ENCODE peak calls at places on chromosomes 11 and 22, in nine cellular contexts. O is Caco-2, V is dorsolateral prefrontal cortex, A is GM23248, G is psoas muscle, M is AG04450, T is left lung, F is uterus, X is stomach. W is an unnamed sample.

GRCh38 chr11:114399490-114399889 is 821 bp downstream of the C11orf71 start:
- DNase-seq in O (no peak), V (no peak), A (no peak), G (no peak), M (no peak), T (no peak), F (no peak), X (no peak), W (no peak)

GRCh38 chr11:68998390-68998911 is 14.6 kb downstream of the MRGPRF start:
- DNase-seq in O (peak; percentile 35), V (no peak), A (peak; percentile 15), G (no peak), M (no peak), T (peak; percentile 21), F (no peak), X (no peak), W (peak; percentile 71)

GRCh38 chr22:31230871-31231621 is 18.9 kb downstream of the LIMK2 start:
- DNase-seq in O (peak; percentile 61), V (peak; percentile 60), A (peak; percentile 74), G (no peak), M (peak; percentile 53), T (peak; percentile 50), F (peak; percentile 44), X (peak; percentile 68), W (no peak)

GRCh38 chr11:61609000-61609969 is 28.4 kb upstream of the SYT7 start:
- DNase-seq in O (peak; percentile 87), V (no peak), A (no peak), G (no peak), M (no peak), T (no peak), F (no peak), X (no peak), W (no peak)

GRCh38 chr11:38130514-38130913 is 1532.5 kb upstream of the RAG2 start:
- DNase-seq in O (no peak), V (no peak), A (no peak), G (no peak), M (no peak), T (no peak), F (no peak), X (no peak), W (no peak)

GRCh38 chr11:115660072-115660805 is 156.0 kb upstream of the CADM1 start:
- DNase-seq in O (no peak), V (no peak), A (no peak), G (no peak), M (no peak), T (no peak), F (no peak), X (no peak), W (no peak)

GRCh38 chr11:20125927-20126326 is 34.3 kb downstream of the DBX1 start:
- DNase-seq in O (no peak), V (no peak), A (peak; percentile 82), G (no peak), M (peak; percentile 24), T (no peak), F (no peak), X (no peak), W (no peak)

GRCh38 chr11:86816251-86816726 is 15.9 kb downstream of the PRSS23 start:
- DNase-seq in O (no peak), V (no peak), A (peak; percentile 31), G (no peak), M (no peak), T (no peak), F (peak; percentile 54), X (no peak), W (no peak)

GRCh38 chr22:45830531-45831245 is 146.3 kb downstream of the WNT7B start:
- DNase-seq in O (no peak), V (no peak), A (peak; percentile 65), G (no peak), M (no peak), T (no peak), F (no peak), X (no peak), W (no peak)

GRCh38 chr11:64900263-64900678 is 16.7 kb downstream of the ATG2A start:
- DNase-seq in O (no peak), V (no peak), A (no peak), G (no peak), M (no peak), T (no peak), F (no peak), X (no peak), W (no peak)

GRCh38 chr11:65491614-65492386 is 7.0 kb upstream of the MALAT1 start:
- DNase-seq in O (no peak), V (peak; percentile 57), A (peak; percentile 96), G (peak; percentile 86), M (no peak), T (peak; percentile 87), F (peak; percentile 87), X (peak; percentile 86), W (peak; percentile 96)

GRCh38 chr11:48062649-48063048 is 82.3 kb downstream of the PTPRJ start:
- DNase-seq in O (no peak), V (no peak), A (no peak), G (no peak), M (no peak), T (no peak), F (no peak), X (no peak), W (no peak)

GRCh38 chr11:115219378-115219777 is 284.8 kb downstream of the CADM1 start:
- DNase-seq in O (no peak), V (no peak), A (no peak), G (no peak), M (no peak), T (no peak), F (no peak), X (no peak), W (no peak)

GRCh38 chr11:120514541-120515121 is 3.1 kb downstream of the GRIK4 start:
- DNase-seq in O (no peak), V (no peak), A (no peak), G (no peak), M (no peak), T (no peak), F (peak; percentile 9), X (no peak), W (no peak)
- H3K4me3 ChIP-seq in O (no peak overlapping the region), V (no peak overlapping the region), A (no peak overlapping the region), G (no peak overlapping the region), M (no peak overlapping the region), T (no peak overlapping the region), F (no peak overlapping the region), X (no peak overlapping the region), W (no peak overlapping the region)

GRCh38 chr11:81496566-81496965 is 1237.1 kb downstream of the FAM181B start:
- DNase-seq in O (no peak), V (no peak), A (no peak), G (no peak), M (no peak), T (no peak), F (no peak), X (no peak), W (no peak)

GRCh38 chr11:81495699-81496292 is 1237.9 kb downstream of the FAM181B start:
- DNase-seq in O (no peak), V (no peak), A (no peak), G (no peak), M (no peak), T (no peak), F (no peak), X (no peak), W (no peak)

GRCh38 chr11:81494431-81494830 is 1239.2 kb downstream of the FAM181B start:
- DNase-seq in O (no peak), V (no peak), A (no peak), G (no peak), M (no peak), T (no peak), F (no peak), X (no peak), W (no peak)

GRCh38 chr11:81492923-81493445 is 1240.7 kb downstream of the FAM181B start:
- DNase-seq in O (no peak), V (no peak), A (no peak), G (no peak), M (no peak), T (no peak), F (no peak), X (no peak), W (no peak)

GRCh38 chr11:81497202-81497804 is 1236.4 kb downstream of the FAM181B start:
- DNase-seq in O (no peak), V (no peak), A (peak; percentile 49), G (no peak), M (peak; percentile 1), T (no peak), F (no peak), X (no peak), W (no peak)
- H3K4me3 ChIP-seq in O (no peak overlapping the region), V (no peak overlapping the region), A (no peak overlapping the region), G (no peak overlapping the region), M (no peak overlapping the region), T (no peak overlapping the region), F (no peak overlapping the region), X (no peak overlapping the region), W (no peak overlapping the region)

GRCh38 chr22:23762866-23763578 is at the start of gene C22orf15:
- DNase-seq in O (no peak), V (no peak), A (peak; percentile 49), G (no peak), M (no peak), T (no peak), F (no peak), X (no peak), W (no peak)
- H3K4me3 ChIP-seq in O (no peak within 1 kb of the TSS), V (peak within 1 kb of the TSS; percentile 0), A (peak within 1 kb of the TSS; percentile 7), G (no peak within 1 kb of the TSS), M (peak within 1 kb of the TSS; percentile 50), T (peak within 1 kb of the TSS; percentile 36), F (no peak within 1 kb of the TSS), X (peak within 1 kb of the TSS; percentile 20), W (peak within 1 kb of the TSS; percentile 19)

GRCh38 chr22:23227380-23227779 is 47.1 kb downstream of the BCR start:
- DNase-seq in O (no peak), V (no peak), A (peak; percentile 42), G (no peak), M (no peak), T (no peak), F (no peak), X (no peak), W (no peak)

GRCh38 chr22:23228503-23228902 is 48.2 kb downstream of the BCR start:
- DNase-seq in O (no peak), V (no peak), A (no peak), G (no peak), M (no peak), T (no peak), F (no peak), X (no peak), W (no peak)

GRCh38 chr22:23225724-23226496 is 45.6 kb downstream of the BCR start:
- DNase-seq in O (no peak), V (no peak), A (peak; percentile 89), G (peak; percentile 71), M (no peak), T (peak; percentile 72), F (peak; percentile 44), X (peak; percentile 74), W (no peak)

GRCh38 chr22:23225337-23225723 is 45.0 kb downstream of the BCR start:
- DNase-seq in O (no peak), V (no peak), A (no peak), G (no peak), M (no peak), T (no peak), F (no peak), X (no peak), W (no peak)

DNA sequence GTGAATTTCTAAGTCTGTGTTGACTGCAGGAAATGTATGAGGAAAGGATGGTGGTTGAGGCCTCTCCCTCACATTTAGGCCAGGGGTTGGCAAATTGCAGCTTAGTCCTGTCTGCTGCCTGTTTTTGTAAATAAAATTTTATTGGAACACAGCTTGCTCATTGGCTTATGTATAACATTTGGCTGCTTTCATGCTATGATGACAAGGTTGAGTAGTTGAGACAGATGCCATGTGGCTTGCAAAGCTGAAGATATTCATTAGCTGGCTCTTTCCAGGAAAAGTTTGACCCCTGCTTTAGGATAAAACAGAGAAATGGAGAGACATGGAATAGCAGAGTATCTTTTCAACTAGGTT is 46.2 kb downstream of the BCR start:
- DNase-seq in O (no peak), V (no peak), A (peak; percentile 35), G (no peak), M (no peak), T (no peak), F (no peak), X (no peak), W (no peak)
- H3K4me3 ChIP-seq in O (no peak overlapping the region), V (no peak overlapping the region), A (peak overlapping the region; percentile 54), G (no peak overlapping the region), M (no peak overlapping the region), T (no peak overlapping the region), F (no peak overlapping the region), X (no peak overlapping the region), W (no peak overlapping the region)